ENCODE peak calls at places on chromosomes 11 and 22, in seven cellular contexts. One of them, this sample, is unnamed.
A peak's percentile ranks its signal among the peaks of the same experiment; 100 is the strongest.

GRCh38 chr11:130299978-130300377 is 14.7 kb downstream of the ZBTB44 start:
- DNase-seq in IMR-90: no peak
- DNase-seq in GM23248: no peak
- DNase-seq in fibroblast of lung: no peak
- DNase-seq in mesendoderm: no peak
- DNase-seq in neuronal stem cell: no peak
- DNase-seq in DND-41: no peak
- DNase-seq in this sample: no peak

GRCh38 chr11:21564095-21564494 is 628.8 kb upstream of the ANO5 start:
- DNase-seq in IMR-90: no peak
- DNase-seq in GM23248: no peak
- DNase-seq in fibroblast of lung: no peak
- DNase-seq in mesendoderm: no peak
- DNase-seq in neuronal stem cell: no peak
- DNase-seq in DND-41: no peak
- DNase-seq in this sample: no peak

GRCh38 chr22:46763051-46763705 is 728 bp downstream of the TBC1D22A start:
- DNase-seq in IMR-90: peak; percentile 7
- DNase-seq in GM23248: peak; percentile 49
- DNase-seq in fibroblast of lung: peak; percentile 8
- DNase-seq in mesendoderm: peak; percentile 30
- DNase-seq in neuronal stem cell: no peak
- DNase-seq in DND-41: peak; percentile 62
- DNase-seq in this sample: no peak

GRCh38 chr11:1573847-1574255 is 1.8 kb upstream of the DUSP8 start:
- DNase-seq in IMR-90: no peak
- DNase-seq in GM23248: no peak
- DNase-seq in fibroblast of lung: no peak
- DNase-seq in mesendoderm: no peak
- DNase-seq in neuronal stem cell: no peak
- DNase-seq in DND-41: no peak
- DNase-seq in this sample: peak; percentile 71

GRCh38 chr22:29073618-29074275 is 912 bp downstream of the KREMEN1 start:
- DNase-seq in IMR-90: no peak
- DNase-seq in GM23248: peak; percentile 68
- DNase-seq in fibroblast of lung: peak; percentile 17
- DNase-seq in mesendoderm: peak; percentile 68
- DNase-seq in neuronal stem cell: no peak
- DNase-seq in DND-41: peak; percentile 50
- DNase-seq in this sample: no peak

GRCh38 chr22:44701187-44701586 is 817 bp upstream of the PRR5 start:
- DNase-seq in IMR-90: no peak
- DNase-seq in GM23248: no peak
- DNase-seq in fibroblast of lung: no peak
- DNase-seq in mesendoderm: no peak
- DNase-seq in neuronal stem cell: no peak
- DNase-seq in DND-41: no peak
- DNase-seq in this sample: no peak

GRCh38 chr11:1151366-1152315 is 6.1 kb upstream of the MUC5AC start:
- DNase-seq in IMR-90: no peak
- DNase-seq in GM23248: peak; percentile 11
- DNase-seq in fibroblast of lung: no peak
- DNase-seq in mesendoderm: no peak
- DNase-seq in neuronal stem cell: no peak
- DNase-seq in DND-41: no peak
- DNase-seq in this sample: peak; percentile 76

GRCh38 chr11:128890543-128891409 is at the start of gene KCNJ5:
- DNase-seq in IMR-90: no peak
- DNase-seq in GM23248: peak; percentile 70
- DNase-seq in fibroblast of lung: no peak
- DNase-seq in mesendoderm: no peak
- DNase-seq in neuronal stem cell: no peak
- DNase-seq in DND-41: no peak
- DNase-seq in this sample: peak; percentile 7

GRCh38 chr11:12461516-12461915 is 84.1 kb downstream of the PARVA start:
- DNase-seq in IMR-90: no peak
- DNase-seq in GM23248: no peak
- DNase-seq in fibroblast of lung: peak; percentile 25
- DNase-seq in mesendoderm: no peak
- DNase-seq in neuronal stem cell: no peak
- DNase-seq in DND-41: no peak
- DNase-seq in this sample: no peak

GRCh38 chr22:32327066-32327465 is 30.6 kb upstream of the RFPL3 start:
- DNase-seq in IMR-90: no peak
- DNase-seq in GM23248: peak; percentile 19
- DNase-seq in fibroblast of lung: no peak
- DNase-seq in mesendoderm: no peak
- DNase-seq in neuronal stem cell: no peak
- DNase-seq in DND-41: no peak
- DNase-seq in this sample: no peak

GRCh38 chr22:27985323-27986275 is 66.5 kb upstream of the PITPNB start:
- DNase-seq in IMR-90: no peak
- DNase-seq in GM23248: no peak
- DNase-seq in fibroblast of lung: no peak
- DNase-seq in mesendoderm: peak; percentile 15
- DNase-seq in neuronal stem cell: no peak
- DNase-seq in DND-41: no peak
- DNase-seq in this sample: no peak

GRCh38 chr11:65576867-65577755 is 1.3 kb downstream of the EHBP1L1 start:
- DNase-seq in IMR-90: peak; percentile 43
- DNase-seq in GM23248: peak; percentile 93
- DNase-seq in fibroblast of lung: peak; percentile 59
- DNase-seq in mesendoderm: no peak
- DNase-seq in neuronal stem cell: no peak
- DNase-seq in DND-41: no peak
- DNase-seq in this sample: peak; percentile 94

GRCh38 chr11:104366321-104366734 is 202.4 kb upstream of the PDGFD start:
- DNase-seq in IMR-90: no peak
- DNase-seq in GM23248: no peak
- DNase-seq in fibroblast of lung: no peak
- DNase-seq in mesendoderm: no peak
- DNase-seq in neuronal stem cell: no peak
- DNase-seq in DND-41: no peak
- DNase-seq in this sample: no peak

GRCh38 chr11:9815486-9816136 is 151.7 kb downstream of the SWAP70 start:
- DNase-seq in IMR-90: peak; percentile 87
- DNase-seq in GM23248: peak; percentile 93
- DNase-seq in fibroblast of lung: peak; percentile 91
- DNase-seq in mesendoderm: peak; percentile 44
- DNase-seq in neuronal stem cell: no peak
- DNase-seq in DND-41: no peak
- DNase-seq in this sample: peak; percentile 54

GRCh38 chr22:22400099-22400498 is 108.4 kb downstream of the ZNF280B start:
- DNase-seq in IMR-90: no peak
- DNase-seq in GM23248: no peak
- DNase-seq in fibroblast of lung: no peak
- DNase-seq in mesendoderm: no peak
- DNase-seq in neuronal stem cell: no peak
- DNase-seq in DND-41: no peak
- DNase-seq in this sample: no peak

DNA sequence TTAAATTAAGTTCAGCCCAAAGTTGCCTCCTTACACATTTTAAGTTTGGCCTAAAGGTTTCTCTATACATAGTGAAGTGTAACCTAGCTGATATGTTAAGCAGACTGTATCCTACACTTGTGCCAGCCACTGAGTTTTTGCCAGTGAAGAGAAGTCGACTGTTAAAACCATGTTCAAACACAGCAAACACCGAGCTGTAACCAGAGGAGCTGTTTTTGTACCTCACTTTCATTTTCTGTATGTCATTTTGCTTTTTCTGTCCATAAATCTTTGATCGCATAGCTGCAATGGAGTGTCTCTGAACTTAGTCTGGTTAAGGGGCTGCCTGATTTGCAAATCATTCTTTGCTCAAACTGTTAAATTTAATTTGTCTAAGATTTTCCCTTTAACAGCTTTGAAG is 403.7 kb downstream of the LUZP2 start:
- DNase-seq in IMR-90: peak; percentile 0
- DNase-seq in GM23248: no peak
- DNase-seq in fibroblast of lung: peak; percentile 14
- DNase-seq in mesendoderm: no peak
- DNase-seq in neuronal stem cell: no peak
- DNase-seq in DND-41: no peak
- DNase-seq in this sample: no peak
- H3K4me2 ChIP-seq in IMR-90: peak overlapping the region; percentile 72
- H3K4me2 ChIP-seq in GM23248: no peak overlapping the region
- H3K4me2 ChIP-seq in fibroblast of lung: no peak overlapping the region
- H3K4me2 ChIP-seq in mesendoderm: no peak overlapping the region
- H3K4me2 ChIP-seq in neuronal stem cell: no peak overlapping the region
- H3K4me2 ChIP-seq in DND-41: peak overlapping the region; percentile 36
- H3K4me2 ChIP-seq in this sample: no peak overlapping the region

GRCh38 chr22:50507421-50507990 is at the start of gene LMF2:
- DNase-seq in IMR-90: no peak
- DNase-seq in GM23248: peak; percentile 94
- DNase-seq in fibroblast of lung: no peak
- DNase-seq in mesendoderm: no peak
- DNase-seq in neuronal stem cell: no peak
- DNase-seq in DND-41: peak; percentile 93
- DNase-seq in this sample: peak; percentile 66
- H3K4me2 ChIP-seq in IMR-90: peak within 1 kb of the TSS; percentile 95
- H3K4me2 ChIP-seq in GM23248: peak within 1 kb of the TSS; percentile 100
- H3K4me2 ChIP-seq in fibroblast of lung: peak within 1 kb of the TSS; percentile 99
- H3K4me2 ChIP-seq in mesendoderm: peak within 1 kb of the TSS; percentile 93
- H3K4me2 ChIP-seq in neuronal stem cell: peak within 1 kb of the TSS; percentile 77
- H3K4me2 ChIP-seq in DND-41: peak within 1 kb of the TSS; percentile 99
- H3K4me2 ChIP-seq in this sample: peak within 1 kb of the TSS; percentile 95

GRCh38 chr11:13720940-13721339 is 52.5 kb downstream of the FAR1 start:
- DNase-seq in IMR-90: no peak
- DNase-seq in GM23248: peak; percentile 11
- DNase-seq in fibroblast of lung: no peak
- DNase-seq in mesendoderm: no peak
- DNase-seq in neuronal stem cell: no peak
- DNase-seq in DND-41: no peak
- DNase-seq in this sample: no peak
- H3K4me2 ChIP-seq in IMR-90: no peak overlapping the region
- H3K4me2 ChIP-seq in GM23248: no peak overlapping the region
- H3K4me2 ChIP-seq in fibroblast of lung: no peak overlapping the region
- H3K4me2 ChIP-seq in mesendoderm: no peak overlapping the region
- H3K4me2 ChIP-seq in neuronal stem cell: no peak overlapping the region
- H3K4me2 ChIP-seq in DND-41: no peak overlapping the region
- H3K4me2 ChIP-seq in this sample: no peak overlapping the region

DNA sequence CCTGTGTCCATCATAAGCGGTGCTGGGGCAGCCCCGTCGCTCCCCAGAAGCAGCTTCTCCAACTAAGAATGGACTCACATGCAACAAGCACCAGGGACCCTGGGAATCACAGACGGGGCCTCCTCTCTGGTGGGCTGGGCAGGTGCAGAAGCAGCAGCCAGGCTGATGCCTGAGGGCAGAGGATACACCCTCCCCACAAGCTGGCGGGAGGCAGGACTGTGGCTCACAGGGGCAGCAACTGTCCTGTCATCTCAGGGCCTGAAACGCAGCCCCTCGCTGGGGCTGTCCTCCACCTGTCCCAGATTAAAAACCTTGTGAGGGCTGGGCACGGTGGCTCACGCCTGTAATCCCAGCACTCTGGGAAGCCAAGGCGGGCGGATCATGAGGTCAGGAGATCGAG is 3.1 kb upstream of the SBF1 start:
- DNase-seq in IMR-90: no peak
- DNase-seq in GM23248: no peak
- DNase-seq in fibroblast of lung: no peak
- DNase-seq in mesendoderm: no peak
- DNase-seq in neuronal stem cell: no peak
- DNase-seq in DND-41: no peak
- DNase-seq in this sample: no peak
- H3K4me2 ChIP-seq in IMR-90: no peak overlapping the region
- H3K4me2 ChIP-seq in GM23248: no peak overlapping the region
- H3K4me2 ChIP-seq in fibroblast of lung: no peak overlapping the region
- H3K4me2 ChIP-seq in mesendoderm: no peak overlapping the region
- H3K4me2 ChIP-seq in neuronal stem cell: no peak overlapping the region
- H3K4me2 ChIP-seq in DND-41: no peak overlapping the region
- H3K4me2 ChIP-seq in this sample: no peak overlapping the region

GRCh38 chr11:116984589-116984988 is 113.6 kb downstream of the SIK3 start:
- DNase-seq in IMR-90: peak; percentile 98
- DNase-seq in GM23248: peak; percentile 95
- DNase-seq in fibroblast of lung: peak; percentile 98
- DNase-seq in mesendoderm: no peak
- DNase-seq in neuronal stem cell: no peak
- DNase-seq in DND-41: no peak
- DNase-seq in this sample: no peak
- H3K4me2 ChIP-seq in IMR-90: peak overlapping the region; percentile 91
- H3K4me2 ChIP-seq in GM23248: peak overlapping the region; percentile 77
- H3K4me2 ChIP-seq in fibroblast of lung: peak overlapping the region; percentile 92
- H3K4me2 ChIP-seq in mesendoderm: no peak overlapping the region
- H3K4me2 ChIP-seq in neuronal stem cell: no peak overlapping the region
- H3K4me2 ChIP-seq in DND-41: no peak overlapping the region
- H3K4me2 ChIP-seq in this sample: peak overlapping the region; percentile 48

DNA sequence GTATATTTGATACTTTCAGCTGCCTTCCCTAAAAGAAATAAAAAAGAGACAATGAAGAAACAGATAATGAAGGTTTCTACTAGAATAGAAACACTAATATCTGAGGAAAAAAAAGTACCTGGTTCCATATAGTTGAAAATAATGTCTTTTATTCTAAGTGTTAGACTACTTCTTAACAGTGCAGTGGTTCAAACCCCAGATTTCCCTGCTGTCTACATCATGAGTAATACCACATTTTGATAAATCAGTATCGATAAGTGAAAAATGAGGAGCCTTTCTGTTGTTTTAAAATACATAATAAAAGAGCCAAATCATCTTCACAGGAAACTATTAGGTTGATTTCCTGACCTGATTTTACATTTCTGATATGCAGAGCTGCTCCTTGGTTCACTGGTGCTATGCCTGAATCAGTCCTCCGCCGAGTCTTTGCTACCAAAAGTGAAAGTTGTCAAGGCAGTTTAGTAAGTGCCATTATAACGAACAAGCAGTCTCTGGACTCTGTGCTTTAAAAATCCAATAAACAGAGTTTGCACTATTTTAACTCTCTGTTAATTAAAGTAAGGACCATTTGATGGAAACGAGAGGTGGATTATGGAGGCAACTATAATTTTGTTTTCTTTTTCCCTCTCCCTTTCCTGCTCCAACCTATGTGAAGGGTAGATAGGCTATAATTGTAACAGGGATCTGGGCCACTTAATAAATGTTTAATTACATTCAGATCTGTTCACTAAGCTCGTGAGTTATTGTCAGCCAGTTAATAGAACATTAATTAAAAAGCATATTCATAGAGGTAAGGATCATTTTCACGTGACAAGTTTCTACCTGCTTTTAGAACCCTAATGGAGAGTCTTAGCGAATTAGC is 724.5 kb upstream of the RAG2 start:
- DNase-seq in IMR-90: no peak
- DNase-seq in GM23248: no peak
- DNase-seq in fibroblast of lung: no peak
- DNase-seq in mesendoderm: no peak
- DNase-seq in neuronal stem cell: no peak
- DNase-seq in DND-41: no peak
- DNase-seq in this sample: no peak
- H3K4me2 ChIP-seq in IMR-90: no peak overlapping the region
- H3K4me2 ChIP-seq in GM23248: no peak overlapping the region
- H3K4me2 ChIP-seq in fibroblast of lung: no peak overlapping the region
- H3K4me2 ChIP-seq in mesendoderm: no peak overlapping the region
- H3K4me2 ChIP-seq in neuronal stem cell: no peak overlapping the region
- H3K4me2 ChIP-seq in DND-41: no peak overlapping the region
- H3K4me2 ChIP-seq in this sample: no peak overlapping the region

GRCh38 chr11:23897453-23898289 is 599.2 kb upstream of the LUZP2 start:
- DNase-seq in IMR-90: peak; percentile 94
- DNase-seq in GM23248: peak; percentile 93
- DNase-seq in fibroblast of lung: peak; percentile 75
- DNase-seq in mesendoderm: no peak
- DNase-seq in neuronal stem cell: no peak
- DNase-seq in DND-41: no peak
- DNase-seq in this sample: peak; percentile 1
- H3K4me2 ChIP-seq in IMR-90: peak overlapping the region; percentile 77
- H3K4me2 ChIP-seq in GM23248: peak overlapping the region; percentile 88
- H3K4me2 ChIP-seq in fibroblast of lung: peak overlapping the region; percentile 61
- H3K4me2 ChIP-seq in mesendoderm: no peak overlapping the region
- H3K4me2 ChIP-seq in neuronal stem cell: no peak overlapping the region
- H3K4me2 ChIP-seq in DND-41: no peak overlapping the region
- H3K4me2 ChIP-seq in this sample: peak overlapping the region; percentile 61

This sample was measured in A549.